ENCODE peak calls at places on chromosomes 3 and 15, in five cellular contexts. One of them, this sample, is unnamed.

GRCh38 chr3:36904641-36905040 is 40.2 kb downstream of the TRANK1 start:
- DNase-seq in NB4: peak
- DNase-seq in tibial nerve: no peak
- DNase-seq in effector memory CD4-positive, alpha-beta T cell: no peak
- DNase-seq in K562: no peak
- DNase-seq in this sample: no peak

GRCh38 chr3:147930417-147930816 is 521.3 kb downstream of the ZIC1 start:
- DNase-seq in NB4: no peak
- DNase-seq in tibial nerve: no peak
- DNase-seq in K562: no peak
- DNase-seq in effector memory CD4-positive, alpha-beta T cell: no peak
- DNase-seq in this sample: no peak

GRCh38 chr3:161310649-161311423 is 60.5 kb downstream of the SPTSSB start:
- DNase-seq in K562: no peak
- DNase-seq in NB4: no peak
- DNase-seq in effector memory CD4-positive, alpha-beta T cell: peak
- DNase-seq in tibial nerve: no peak
- DNase-seq in this sample: peak

GRCh38 chr3:141876891-141877561 is 583 bp downstream of the ATP1B3 start:
- DNase-seq in NB4: peak
- DNase-seq in K562: peak
- DNase-seq in effector memory CD4-positive, alpha-beta T cell: peak
- DNase-seq in tibial nerve: peak
- DNase-seq in this sample: peak

GRCh38 chr3:50515565-50516047 is 12.2 kb upstream of the CACNA2D2 start:
- DNase-seq in effector memory CD4-positive, alpha-beta T cell: no peak
- DNase-seq in tibial nerve: no peak
- DNase-seq in K562: no peak
- DNase-seq in NB4: peak
- DNase-seq in this sample: no peak

GRCh38 chr15:45641374-45641778 is 6.5 kb downstream of the SQOR start:
- DNase-seq in NB4: peak
- DNase-seq in tibial nerve: peak
- DNase-seq in K562: no peak
- DNase-seq in effector memory CD4-positive, alpha-beta T cell: no peak
- DNase-seq in this sample: peak

GRCh38 chr15:51736646-51737537 is 563 bp downstream of the LYSMD2 start:
- DNase-seq in effector memory CD4-positive, alpha-beta T cell: peak
- DNase-seq in NB4: peak
- DNase-seq in tibial nerve: no peak
- DNase-seq in K562: peak
- DNase-seq in this sample: peak

GRCh38 chr3:190970560-190970959 is 108.1 kb upstream of the GMNC start:
- DNase-seq in K562: no peak
- DNase-seq in NB4: no peak
- DNase-seq in tibial nerve: no peak
- DNase-seq in effector memory CD4-positive, alpha-beta T cell: no peak
- DNase-seq in this sample: no peak

GRCh38 chr15:78739206-78739605 is 72.1 kb downstream of the ADAMTS7 start:
- DNase-seq in tibial nerve: no peak
- DNase-seq in effector memory CD4-positive, alpha-beta T cell: no peak
- DNase-seq in NB4: no peak
- DNase-seq in K562: no peak
- DNase-seq in this sample: no peak

GRCh38 chr15:70142322-70143191 is 44.8 kb upstream of the TLE3 start:
- DNase-seq in tibial nerve: no peak
- DNase-seq in K562: no peak
- DNase-seq in effector memory CD4-positive, alpha-beta T cell: no peak
- DNase-seq in NB4: peak
- DNase-seq in this sample: no peak

GRCh38 chr3:159760056-159760455 is 228.6 kb upstream of the IL12A start:
- DNase-seq in effector memory CD4-positive, alpha-beta T cell: no peak
- DNase-seq in NB4: no peak
- DNase-seq in K562: no peak
- DNase-seq in tibial nerve: no peak
- DNase-seq in this sample: no peak

GRCh38 chr3:146308682-146309081 is 57.8 kb upstream of the PLSCR4 start:
- DNase-seq in effector memory CD4-positive, alpha-beta T cell: no peak
- DNase-seq in NB4: no peak
- DNase-seq in K562: no peak
- DNase-seq in tibial nerve: peak
- DNase-seq in this sample: no peak

GRCh38 chr3:71371282-71371681 is 212.2 kb downstream of the FOXP1 start:
- DNase-seq in K562: no peak
- DNase-seq in effector memory CD4-positive, alpha-beta T cell: no peak
- DNase-seq in NB4: no peak
- DNase-seq in tibial nerve: no peak
- DNase-seq in this sample: no peak

This sample was measured in small intestine.